ENCODE peak calls at places on chromosomes 13 and 19, in six cellular contexts. R, S, O, K, C and U are unnamed samples.

GRCh38 chr13:27968316-27969072 is 621 bp downstream of the CDX2 start:
- DNase-seq in R (no peak), S (no peak), O (peak), K (no peak), C (peak), U (peak)

GRCh38 chr19:15445807-15446376 is 3.9 kb downstream of the WIZ start:
- DNase-seq in R (no peak), S (no peak), O (no peak), K (no peak), C (no peak), U (no peak)

GRCh38 chr19:43423779-43424178 is 9.1 kb downstream of the TEX101 start:
- DNase-seq in R (no peak), S (no peak), O (no peak), K (no peak), C (no peak), U (no peak)

GRCh38 chr13:113845055-113845454 is 18.8 kb downstream of the GAS6 start:
- DNase-seq in R (no peak), S (no peak), O (no peak), K (no peak), C (no peak), U (no peak)

GRCh38 chr19:44891016-44891882 is at the start of gene TOMM40:
- DNase-seq in R (peak), S (no peak), O (peak), K (no peak), C (no peak), U (no peak)

GRCh38 chr19:11931051-11931450 is 6.1 kb downstream of the ZNF700 start:
- DNase-seq in R (peak), S (no peak), O (peak), K (no peak), C (no peak), U (no peak)

GRCh38 chr19:56508282-56508778 is 675 bp downstream of the ZNF471 start:
- DNase-seq in R (no peak), S (no peak), O (no peak), K (no peak), C (no peak), U (no peak)

GRCh38 chr19:27777242-27777641 is 1435.7 kb downstream of the UQCRFS1 start:
- DNase-seq in R (no peak), S (no peak), O (no peak), K (no peak), C (no peak), U (peak)

GRCh38 chr19:11286312-11286974 is 9.5 kb upstream of the TSPAN16 start:
- DNase-seq in R (peak), S (no peak), O (no peak), K (no peak), C (no peak), U (no peak)

GRCh38 chr13:43664700-43665191 is 122.0 kb downstream of the ENOX1 start:
- DNase-seq in R (peak), S (no peak), O (peak), K (no peak), C (peak), U (no peak)

GRCh38 chr13:98349731-98350305 is 172.7 kb upstream of the RNF113B start:
- DNase-seq in R (no peak), S (no peak), O (no peak), K (no peak), C (peak), U (peak)

GRCh38 chr19:18097993-18098890 is 664 bp downstream of the MAST3 start:
- DNase-seq in R (no peak), S (no peak), O (no peak), K (no peak), C (no peak), U (no peak)

GRCh38 chr19:35261356-35262100 is 7.2 kb upstream of the USF2 start:
- DNase-seq in R (no peak), S (no peak), O (no peak), K (no peak), C (no peak), U (peak)

GRCh38 chr13:75704194-75704941 is 68.2 kb downstream of the LMO7 start:
- DNase-seq in R (peak), S (no peak), O (peak), K (no peak), C (peak), U (no peak)

GRCh38 chr13:75870397-75870801 is 234.3 kb downstream of the LMO7 start:
- DNase-seq in R (peak), S (peak), O (peak), K (no peak), C (peak), U (no peak)

GRCh38 chr13:101065314-101065713 is 351.0 kb downstream of the NALCN start:
- DNase-seq in R (no peak), S (no peak), O (no peak), K (no peak), C (no peak), U (no peak)

GRCh38 chr19:20558571-20558970 is 7.0 kb downstream of the ZNF737 start:
- DNase-seq in R (no peak), S (no peak), O (no peak), K (no peak), C (no peak), U (no peak)

GRCh38 chr13:111121421-111121820 is 6.3 kb downstream of the ARHGEF7 start:
- DNase-seq in R (no peak), S (no peak), O (no peak), K (no peak), C (no peak), U (no peak)

GRCh38 chr19:58518261-58519086 is 1.1 kb downstream of the ZBTB45 start:
- DNase-seq in R (no peak), S (no peak), O (no peak), K (no peak), C (no peak), U (peak)

GRCh38 chr19:8311461-8312260 is 3.5 kb upstream of the CD320 start:
- DNase-seq in R (no peak), S (no peak), O (no peak), K (no peak), C (no peak), U (no peak)

GRCh38 chr19:48292798-48293197 is 22.9 kb downstream of the ZNF114 start:
- DNase-seq in R (peak), S (no peak), O (peak), K (no peak), C (peak), U (no peak)

GRCh38 chr13:103431880-103432279 is 365.7 kb upstream of the SLC10A2 start:
- DNase-seq in R (no peak), S (no peak), O (no peak), K (no peak), C (peak), U (no peak)

GRCh38 chr19:38562096-38562495 is 55.7 kb downstream of the MAP4K1 start:
- DNase-seq in R (no peak), S (no peak), O (no peak), K (no peak), C (no peak), U (no peak)

GRCh38 chr13:42099962-42100675 is 51.7 kb downstream of the DGKH start:
- DNase-seq in R (no peak), S (no peak), O (no peak), K (no peak), C (no peak), U (no peak)

GRCh38 chr19:52297601-52298358 is 811 bp downstream of the ZNF480 start:
- DNase-seq in R (peak), S (peak), O (peak), K (no peak), C (no peak), U (no peak)

GRCh38 chr19:38644719-38645118 is 2.7 kb upstream of the ACTN4 start:
- DNase-seq in R (no peak), S (no peak), O (no peak), K (no peak), C (no peak), U (peak)

GRCh38 chr19:55276720-55277430 is 3.0 kb downstream of the HSPBP1 start:
- DNase-seq in R (no peak), S (no peak), O (no peak), K (no peak), C (no peak), U (no peak)

GRCh38 chr19:45791744-45792481 is 732 bp downstream of the DMWD start:
- DNase-seq in R (no peak), S (no peak), O (no peak), K (no peak), C (peak), U (no peak)

GRCh38 chr19:12751635-12752034 is at the start of gene BEST2:
- DNase-seq in R (no peak), S (no peak), O (no peak), K (no peak), C (peak), U (peak)

GRCh38 chr19:49201042-49201441 is 43.5 kb downstream of the TRPM4 start:
- DNase-seq in R (no peak), S (no peak), O (no peak), K (no peak), C (no peak), U (no peak)

GRCh38 chr13:51557875-51558604 is 26.2 kb upstream of the WDFY2 start:
- DNase-seq in R (peak), S (no peak), O (peak), K (no peak), C (peak), U (no peak)

GRCh38 chr13:51557423-51557822 is 26.8 kb upstream of the WDFY2 start:
- DNase-seq in R (no peak), S (no peak), O (no peak), K (no peak), C (no peak), U (no peak)

GRCh38 chr13:51562011-51562671 is 22.1 kb upstream of the WDFY2 start:
- DNase-seq in R (no peak), S (no peak), O (no peak), K (no peak), C (no peak), U (no peak)

GRCh38 chr13:51560336-51560735 is 23.9 kb upstream of the WDFY2 start:
- DNase-seq in R (no peak), S (no peak), O (no peak), K (no peak), C (no peak), U (no peak)

DNA sequence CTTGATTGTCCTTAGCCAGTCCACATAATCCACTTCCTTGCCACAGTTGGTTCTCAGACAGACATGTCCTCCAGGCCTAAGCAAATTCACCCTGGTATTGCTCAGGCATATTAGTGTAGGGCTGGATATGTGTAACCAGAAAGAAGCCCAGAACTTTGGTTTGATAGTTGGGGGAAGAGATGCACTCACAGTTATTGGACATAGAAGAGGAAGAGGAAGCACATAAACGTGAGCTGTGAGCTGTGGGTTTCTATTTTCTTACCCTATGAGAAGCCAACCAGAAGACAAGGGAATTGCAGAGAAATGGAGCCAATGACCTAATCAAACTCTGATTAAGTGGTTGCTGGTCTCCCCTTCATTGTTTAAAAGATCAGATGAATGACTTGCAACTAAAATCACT is 24.3 kb upstream of the WDFY2 start:
- DNase-seq in R (no peak), S (no peak), O (no peak), K (no peak), C (no peak), U (no peak)
- H2AFZ ChIP-seq in R (no peak), S (no peak), O (no peak), K (no peak), C (no peak), U (no peak)

GRCh38 chr19:14091086-14091884 is 734 bp upstream of the SAMD1 start:
- DNase-seq in R (peak), S (peak), O (peak), K (no peak), C (peak), U (no peak)

GRCh38 chr19:14089662-14090508 is 666 bp downstream of the SAMD1 start:
- DNase-seq in R (peak), S (peak), O (peak), K (no peak), C (peak), U (no peak)

GRCh38 chr19:14090509-14091085 is at the start of gene SAMD1:
- DNase-seq in R (peak), S (peak), O (peak), K (no peak), C (peak), U (peak)

GRCh38 chr19:14093117-14093784 is 2.7 kb upstream of the SAMD1 start:
- DNase-seq in R (no peak), S (no peak), O (no peak), K (no peak), C (no peak), U (no peak)

GRCh38 chr19:14091885-14092462 is 1.4 kb upstream of the SAMD1 start:
- DNase-seq in R (no peak), S (peak), O (peak), K (no peak), C (no peak), U (no peak)
- H3K18ac ChIP-seq in R (no peak), S (peak), O (peak), K (no peak), C (peak), U (no peak)

GRCh38 chr19:10027158-10027997 is 14.1 kb downstream of the RDH8 start:
- DNase-seq in R (peak), S (peak), O (peak), K (peak), C (peak), U (peak)
- H4K91ac ChIP-seq in R (peak), S (no peak), O (no peak), K (no peak), C (no peak), U (no peak)

GRCh38 chr13:72126424-72126823 is 259.4 kb upstream of the DACH1 start:
- DNase-seq in R (no peak), S (no peak), O (no peak), K (no peak), C (peak), U (no peak)

GRCh38 chr13:72122661-72123060 is 255.7 kb upstream of the DACH1 start:
- DNase-seq in R (no peak), S (no peak), O (no peak), K (no peak), C (no peak), U (no peak)

GRCh38 chr13:72129117-72129516 is 262.1 kb upstream of the DACH1 start:
- DNase-seq in R (no peak), S (no peak), O (no peak), K (no peak), C (no peak), U (no peak)

GRCh38 chr13:72125561-72125960 is 258.6 kb upstream of the DACH1 start:
- DNase-seq in R (no peak), S (no peak), O (no peak), K (no peak), C (peak), U (no peak)

GRCh38 chr13:72127031-72127430 is 260.0 kb upstream of the DACH1 start:
- DNase-seq in R (no peak), S (no peak), O (no peak), K (no peak), C (peak), U (no peak)
- H2AFZ ChIP-seq in R (no peak), S (peak), O (no peak), K (peak), C (no peak), U (no peak)

DNA sequence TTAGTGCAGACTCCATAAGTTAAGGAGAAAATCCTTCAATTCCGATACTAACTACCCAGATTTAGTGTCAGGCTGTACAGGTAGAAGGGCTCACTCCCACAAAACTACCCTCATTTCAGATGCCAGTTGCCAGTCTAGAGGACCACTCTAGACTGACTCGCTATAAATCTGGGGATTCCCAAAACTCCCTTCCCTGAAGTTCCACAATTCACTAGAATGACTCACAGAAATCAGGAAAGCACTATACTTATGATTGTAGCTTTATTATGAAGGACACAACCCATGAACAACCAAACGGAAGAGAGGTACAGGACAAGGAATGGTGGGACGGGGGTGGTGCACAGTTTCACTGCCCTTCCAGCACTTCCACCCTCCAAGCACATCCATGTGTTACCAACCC is 321.2 kb downstream of the DIAPH3 start:
- DNase-seq in R (peak), S (no peak), O (no peak), K (no peak), C (no peak), U (no peak)
- H3K18ac ChIP-seq in R (no peak), S (no peak), O (no peak), K (peak), C (no peak), U (no peak)